ENCODE peak calls at places on chromosomes 5 and 9, in seven cellular contexts. L is stimulated activated CD4-positive, alpha-beta T cell treated with anti-CD3 and anti-CD28 coated beads, Interleukin-4, amount 100 ng/mL, for 1 hour; F is AG04449; U is glutamatergic neuron; S is OCI-M1; N is HFFc6; O is HTR-8/SVneo. P is an unnamed sample.

GRCh38 chr9:131641618-131642495 is 96.5 kb downstream of the PRRT1B start:
- DNase-seq in L (no peak), F (no peak), U (no peak), S (no peak), N (peak; percentile 54), O (no peak), P (no peak)

GRCh38 chr9:116395409-116396037 is 241.9 kb downstream of the PAPPA start:
- DNase-seq in L (no peak), F (no peak), U (peak; percentile 52), S (peak; percentile 91), N (no peak), O (no peak), P (no peak)

GRCh38 chr9:74824654-74825053 is 63.1 kb downstream of the TRPM6 start:
- DNase-seq in L (no peak), F (no peak), U (no peak), S (peak; percentile 42), N (no peak), O (peak; percentile 5), P (no peak)

GRCh38 chr5:154276236-154276792 is 85.8 kb downstream of the GALNT10 start:
- DNase-seq in L (no peak), F (no peak), U (no peak), S (peak; percentile 22), N (no peak), O (no peak), P (no peak)

GRCh38 chr5:140286424-140286823 is 16.5 kb downstream of the PFDN1 start:
- DNase-seq in L (no peak), F (no peak), U (no peak), S (no peak), N (no peak), O (no peak), P (no peak)

GRCh38 chr5:60835554-60835953 is 8.5 kb downstream of the ELOVL7 start:
- DNase-seq in L (no peak), F (no peak), U (no peak), S (no peak), N (no peak), O (no peak), P (no peak)

GRCh38 chr5:10635257-10635860 is 71.5 kb downstream of the ANKRD33B start:
- DNase-seq in L (peak; percentile 70), F (no peak), U (no peak), S (no peak), N (peak; percentile 40), O (peak; percentile 68), P (no peak)

GRCh38 chr9:92719028-92719647 is 45.5 kb downstream of the BICD2 start:
- DNase-seq in L (no peak), F (no peak), U (no peak), S (no peak), N (no peak), O (no peak), P (no peak)

GRCh38 chr5:83026930-83027687 is 50.1 kb downstream of the TMEM167A start:
- DNase-seq in L (no peak), F (no peak), U (no peak), S (peak; percentile 46), N (no peak), O (no peak), P (no peak)

GRCh38 chr5:36502608-36503007 is 103.8 kb upstream of the SLC1A3 start:
- DNase-seq in L (no peak), F (peak; percentile 85), U (no peak), S (no peak), N (peak; percentile 93), O (peak; percentile 83), P (no peak)

GRCh38 chr9:106880863-106881262 is 17.9 kb downstream of the ZNF462 start:
- DNase-seq in L (no peak), F (no peak), U (no peak), S (no peak), N (no peak), O (no peak), P (no peak)

GRCh38 chr5:43422143-43422542 is 10.0 kb upstream of the CCL28 start:
- DNase-seq in L (no peak), F (no peak), U (no peak), S (no peak), N (peak; percentile 1), O (peak; percentile 41), P (no peak)

GRCh38 chr5:172659909-172660628 is 19.0 kb downstream of the NEURL1B start:
- DNase-seq in L (no peak), F (peak; percentile 59), U (peak; percentile 90), S (no peak), N (peak; percentile 86), O (peak; percentile 89), P (no peak)

GRCh38 chr5:171445910-171446516 is 26.6 kb downstream of the FGF18 start:
- DNase-seq in L (no peak), F (no peak), U (no peak), S (no peak), N (peak; percentile 53), O (no peak), P (no peak)

GRCh38 chr9:134378901-134379338 is 52.7 kb downstream of the RXRA start:
- DNase-seq in L (no peak), F (no peak), U (peak; percentile 46), S (no peak), N (peak; percentile 49), O (no peak), P (no peak)

GRCh38 chr5:113748403-113748802 is 234.9 kb downstream of the YTHDC2 start:
- DNase-seq in L (no peak), F (no peak), U (no peak), S (no peak), N (no peak), O (no peak), P (no peak)

GRCh38 chr5:171450423-171451246 is 31.2 kb downstream of the FGF18 start:
- DNase-seq in L (peak; percentile 17), F (peak; percentile 5), U (peak; percentile 44), S (no peak), N (peak; percentile 65), O (peak; percentile 80), P (no peak)

GRCh38 chr5:93189707-93190120 is 391.3 kb downstream of the NR2F1-AS1 start:
- DNase-seq in L (no peak), F (peak; percentile 77), U (no peak), S (no peak), N (peak; percentile 95), O (peak; percentile 30), P (no peak)

GRCh38 chr5:54148062-54148461 is 162.3 kb downstream of the ARL15 start:
- DNase-seq in L (no peak), F (no peak), U (no peak), S (no peak), N (peak; percentile 5), O (no peak), P (no peak)

GRCh38 chr9:97109194-97109811 is 70.4 kb upstream of the CTSV start:
- DNase-seq in L (peak; percentile 31), F (no peak), U (peak; percentile 54), S (peak; percentile 87), N (peak; percentile 26), O (peak; percentile 9), P (no peak)

GRCh38 chr5:44665101-44665701 is 143.5 kb upstream of the MRPS30 start:
- DNase-seq in L (no peak), F (no peak), U (no peak), S (no peak), N (no peak), O (no peak), P (no peak)

GRCh38 chr5:14193496-14193895 is 50.4 kb downstream of the TRIO start:
- DNase-seq in L (no peak), F (no peak), U (no peak), S (no peak), N (no peak), O (no peak), P (no peak)

GRCh38 chr5:1405539-1406530 is 39.4 kb downstream of the SLC6A3 start:
- DNase-seq in L (no peak), F (no peak), U (peak; percentile 9), S (no peak), N (no peak), O (no peak), P (no peak)

GRCh38 chr9:136081113-136081825 is 13.8 kb downstream of the NACC2 start:
- DNase-seq in L (no peak), F (no peak), U (peak; percentile 48), S (no peak), N (no peak), O (no peak), P (no peak)

GRCh38 chr5:75461679-75462078 is 49.8 kb downstream of the CERT1 start:
- DNase-seq in L (no peak), F (no peak), U (no peak), S (no peak), N (peak; percentile 13), O (peak; percentile 3), P (no peak)

GRCh38 chr9:14307989-14308750 is 5.8 kb downstream of the NFIB start:
- DNase-seq in L (no peak), F (no peak), U (no peak), S (no peak), N (no peak), O (no peak), P (no peak)

GRCh38 chr9:133102190-133103021 is 18.6 kb downstream of the RALGDS start:
- DNase-seq in L (no peak), F (no peak), U (no peak), S (no peak), N (no peak), O (no peak), P (no peak)

GRCh38 chr9:124813041-124813440 is 36.1 kb downstream of the OLFML2A start:
- DNase-seq in L (no peak), F (no peak), U (no peak), S (no peak), N (no peak), O (no peak), P (no peak)

GRCh38 chr9:99445920-99446319 is 223.8 kb downstream of the SEC61B start:
- DNase-seq in L (no peak), F (no peak), U (no peak), S (no peak), N (peak; percentile 32), O (no peak), P (no peak)

GRCh38 chr9:129126789-129127618 is 15.8 kb downstream of the PTPA start:
- DNase-seq in L (no peak), F (no peak), U (peak; percentile 77), S (no peak), N (no peak), O (no peak), P (no peak)